ENCODE peak calls at places on chromosomes 4 and X, in four cellular contexts. One of them, this sample, is unnamed.

GRCh38 chrX:140799216-140799615 is 89.7 kb downstream of the LINC00632 start:
- DNase-seq in lower leg skin: no peak
- DNase-seq in esophagus squamous epithelium: no peak
- DNase-seq in transverse colon: no peak
- DNase-seq in this sample: no peak

GRCh38 chr4:61638600-61638999 is 438.5 kb downstream of the ADGRL3 start:
- DNase-seq in transverse colon: no peak
- DNase-seq in esophagus squamous epithelium: no peak
- DNase-seq in lower leg skin: no peak
- DNase-seq in this sample: no peak

GRCh38 chrX:40058719-40059118 is 39.0 kb downstream of the BCOR start:
- DNase-seq in lower leg skin: peak
- DNase-seq in esophagus squamous epithelium: no peak
- DNase-seq in transverse colon: peak
- DNase-seq in this sample: no peak

GRCh38 chr4:141210168-141210567 is 10.5 kb upstream of the ZNF330 start:
- DNase-seq in esophagus squamous epithelium: no peak
- DNase-seq in lower leg skin: no peak
- DNase-seq in transverse colon: no peak
- DNase-seq in this sample: no peak

GRCh38 chr4:6367313-6367945 is 97.8 kb downstream of the WFS1 start:
- DNase-seq in esophagus squamous epithelium: no peak
- DNase-seq in lower leg skin: no peak
- DNase-seq in transverse colon: no peak
- DNase-seq in this sample: no peak

GRCh38 chrX:123797543-123798447 is 62.1 kb upstream of the XIAP start:
- DNase-seq in esophagus squamous epithelium: no peak
- DNase-seq in transverse colon: no peak
- DNase-seq in lower leg skin: peak
- DNase-seq in this sample: no peak

GRCh38 chr4:142449771-142450373 is 396.2 kb downstream of the INPP4B start:
- DNase-seq in lower leg skin: no peak
- DNase-seq in transverse colon: no peak
- DNase-seq in esophagus squamous epithelium: no peak
- DNase-seq in this sample: no peak

GRCh38 chr4:152937535-152938236 is 1.6 kb downstream of the FHDC1 start:
- DNase-seq in esophagus squamous epithelium: no peak
- DNase-seq in transverse colon: peak
- DNase-seq in lower leg skin: peak
- DNase-seq in this sample: peak

GRCh38 chr4:15042529-15043167 is 40.4 kb downstream of the CPEB2 start:
- DNase-seq in esophagus squamous epithelium: no peak
- DNase-seq in transverse colon: no peak
- DNase-seq in lower leg skin: no peak
- DNase-seq in this sample: no peak

GRCh38 chr4:16597829-16598228 is 300.6 kb downstream of the LDB2 start:
- DNase-seq in transverse colon: no peak
- DNase-seq in esophagus squamous epithelium: no peak
- DNase-seq in lower leg skin: no peak
- DNase-seq in this sample: no peak

GRCh38 chrX:136823175-136823574 is 42.4 kb upstream of the ARHGEF6 start:
- DNase-seq in lower leg skin: no peak
- DNase-seq in transverse colon: no peak
- DNase-seq in esophagus squamous epithelium: no peak
- DNase-seq in this sample: no peak

GRCh38 chr4:129908117-129908516 is 812.2 kb downstream of the C4orf33 start:
- DNase-seq in esophagus squamous epithelium: no peak
- DNase-seq in lower leg skin: no peak
- DNase-seq in transverse colon: no peak
- DNase-seq in this sample: no peak

GRCh38 chr4:182309877-182310276 is 66.7 kb downstream of the TENM3 start:
- DNase-seq in transverse colon: no peak
- DNase-seq in lower leg skin: no peak
- DNase-seq in esophagus squamous epithelium: no peak
- DNase-seq in this sample: no peak

GRCh38 chr4:20248155-20248558 is 3.5 kb upstream of the SLIT2 start:
- DNase-seq in esophagus squamous epithelium: no peak
- DNase-seq in lower leg skin: no peak
- DNase-seq in transverse colon: no peak
- DNase-seq in this sample: peak

GRCh38 chrX:13598877-13599276 is 29.5 kb downstream of the EGFL6 start:
- DNase-seq in esophagus squamous epithelium: no peak
- DNase-seq in transverse colon: no peak
- DNase-seq in lower leg skin: no peak
- DNase-seq in this sample: peak

GRCh38 chrX:82648062-82648461 is 860.0 kb upstream of the POU3F4 start:
- DNase-seq in transverse colon: no peak
- DNase-seq in lower leg skin: no peak
- DNase-seq in esophagus squamous epithelium: no peak
- DNase-seq in this sample: no peak

GRCh38 chr4:14404730-14405129 is 597.6 kb upstream of the CPEB2 start:
- DNase-seq in lower leg skin: no peak
- DNase-seq in esophagus squamous epithelium: no peak
- DNase-seq in transverse colon: no peak
- DNase-seq in this sample: no peak

GRCh38 chrX:10190367-10190766 is 33.6 kb downstream of the CLCN4 start:
- DNase-seq in transverse colon: peak
- DNase-seq in esophagus squamous epithelium: no peak
- DNase-seq in lower leg skin: no peak
- DNase-seq in this sample: peak

GRCh38 chr4:186726150-186726439 is 2.4 kb upstream of the FAT1 start:
- DNase-seq in esophagus squamous epithelium: no peak
- DNase-seq in lower leg skin: no peak
- DNase-seq in transverse colon: no peak
- DNase-seq in this sample: no peak

GRCh38 chrX:154469880-154470279 is 9.2 kb downstream of the LAGE3 start:
- DNase-seq in esophagus squamous epithelium: no peak
- DNase-seq in transverse colon: no peak
- DNase-seq in lower leg skin: no peak
- DNase-seq in this sample: no peak
- TF ChIP-seq POLR2A in esophagus squamous epithelium: no peak
- TF ChIP-seq POLR2A in transverse colon: no peak
- TF ChIP-seq POLR2A in lower leg skin: no peak
- TF ChIP-seq POLR2A in this sample: no peak

GRCh38 chrX:153927686-153927935 is 1.5 kb upstream of the ARHGAP4 start:
- DNase-seq in esophagus squamous epithelium: no peak
- DNase-seq in transverse colon: no peak
- DNase-seq in lower leg skin: no peak
- DNase-seq in this sample: peak

GRCh38 chrX:153928846-153929245 is 2.8 kb upstream of the ARHGAP4 start:
- DNase-seq in esophagus squamous epithelium: no peak
- DNase-seq in lower leg skin: no peak
- DNase-seq in transverse colon: no peak
- DNase-seq in this sample: no peak

GRCh38 chrX:153929576-153929975 is 3.5 kb upstream of the ARHGAP4 start:
- DNase-seq in esophagus squamous epithelium: no peak
- DNase-seq in transverse colon: no peak
- DNase-seq in lower leg skin: no peak
- DNase-seq in this sample: no peak

GRCh38 chrX:153926594-153926862 is 464 bp upstream of the ARHGAP4 start:
- DNase-seq in esophagus squamous epithelium: no peak
- DNase-seq in lower leg skin: no peak
- DNase-seq in transverse colon: no peak
- DNase-seq in this sample: no peak

GRCh38 chrX:153927936-153928760 is 2.1 kb upstream of the ARHGAP4 start:
- DNase-seq in lower leg skin: peak
- DNase-seq in esophagus squamous epithelium: peak
- DNase-seq in transverse colon: peak
- DNase-seq in this sample: peak
- TF ChIP-seq POLR2A in lower leg skin: no peak
- TF ChIP-seq POLR2A in esophagus squamous epithelium: peak
- TF ChIP-seq POLR2A in transverse colon: peak
- TF ChIP-seq POLR2A in this sample: peak

GRCh38 chr4:54660145-54660535 is 2.4 kb downstream of the KIT start:
- DNase-seq in lower leg skin: no peak
- DNase-seq in transverse colon: no peak
- DNase-seq in esophagus squamous epithelium: no peak
- DNase-seq in this sample: no peak

GRCh38 chr4:54659213-54660144 is 1.7 kb downstream of the KIT start:
- DNase-seq in transverse colon: no peak
- DNase-seq in lower leg skin: no peak
- DNase-seq in esophagus squamous epithelium: no peak
- DNase-seq in this sample: peak

GRCh38 chr4:54657194-54657555 is 582 bp upstream of the KIT start:
- DNase-seq in transverse colon: no peak
- DNase-seq in esophagus squamous epithelium: no peak
- DNase-seq in lower leg skin: no peak
- DNase-seq in this sample: no peak

GRCh38 chr4:54658321-54659093 is 750 bp downstream of the KIT start:
- DNase-seq in transverse colon: peak
- DNase-seq in esophagus squamous epithelium: no peak
- DNase-seq in lower leg skin: peak
- DNase-seq in this sample: peak

DNA sequence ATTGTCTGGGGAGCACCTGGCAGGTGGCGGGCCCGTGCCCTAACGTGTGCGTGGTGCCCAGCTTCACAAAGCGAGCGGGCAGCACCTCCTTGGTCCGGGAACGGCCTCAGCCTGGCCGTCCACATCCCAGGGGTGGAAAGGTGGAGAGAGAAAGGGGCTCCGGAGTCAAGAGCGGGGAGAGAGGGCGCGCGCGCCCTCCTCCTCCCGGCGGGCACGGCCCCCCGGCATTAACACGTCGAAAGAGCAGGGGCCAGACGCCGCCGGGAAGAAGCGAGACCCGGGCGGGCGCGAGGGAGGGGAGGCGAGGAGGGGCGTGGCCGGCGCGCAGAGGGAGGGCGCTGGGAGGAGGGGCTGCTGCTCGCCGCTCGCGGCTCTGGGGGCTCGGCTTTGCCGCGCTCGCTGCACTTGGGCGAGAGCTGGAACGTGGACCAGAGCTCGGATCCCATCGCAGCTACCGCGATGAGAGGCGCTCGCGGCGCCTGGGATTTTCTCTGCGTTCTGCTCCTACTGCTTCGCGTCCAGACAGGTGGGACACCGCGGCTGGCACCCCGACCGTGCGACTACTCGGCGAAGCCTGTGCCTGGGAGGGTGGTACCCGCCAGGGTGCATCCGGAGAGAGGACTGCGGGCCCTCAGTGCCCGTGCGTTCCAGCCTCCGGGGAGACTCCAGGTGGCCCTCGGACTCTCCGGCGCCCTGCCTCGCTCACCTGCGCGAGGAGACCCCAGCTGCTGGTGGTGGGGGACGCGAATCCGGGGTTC is at the start of gene KIT:
- DNase-seq in lower leg skin: peak
- DNase-seq in esophagus squamous epithelium: no peak
- DNase-seq in transverse colon: peak
- DNase-seq in this sample: peak
- TF ChIP-seq POLR2A in lower leg skin: no peak
- TF ChIP-seq POLR2A in esophagus squamous epithelium: no peak
- TF ChIP-seq POLR2A in transverse colon: peak
- TF ChIP-seq POLR2A in this sample: peak

DNA sequence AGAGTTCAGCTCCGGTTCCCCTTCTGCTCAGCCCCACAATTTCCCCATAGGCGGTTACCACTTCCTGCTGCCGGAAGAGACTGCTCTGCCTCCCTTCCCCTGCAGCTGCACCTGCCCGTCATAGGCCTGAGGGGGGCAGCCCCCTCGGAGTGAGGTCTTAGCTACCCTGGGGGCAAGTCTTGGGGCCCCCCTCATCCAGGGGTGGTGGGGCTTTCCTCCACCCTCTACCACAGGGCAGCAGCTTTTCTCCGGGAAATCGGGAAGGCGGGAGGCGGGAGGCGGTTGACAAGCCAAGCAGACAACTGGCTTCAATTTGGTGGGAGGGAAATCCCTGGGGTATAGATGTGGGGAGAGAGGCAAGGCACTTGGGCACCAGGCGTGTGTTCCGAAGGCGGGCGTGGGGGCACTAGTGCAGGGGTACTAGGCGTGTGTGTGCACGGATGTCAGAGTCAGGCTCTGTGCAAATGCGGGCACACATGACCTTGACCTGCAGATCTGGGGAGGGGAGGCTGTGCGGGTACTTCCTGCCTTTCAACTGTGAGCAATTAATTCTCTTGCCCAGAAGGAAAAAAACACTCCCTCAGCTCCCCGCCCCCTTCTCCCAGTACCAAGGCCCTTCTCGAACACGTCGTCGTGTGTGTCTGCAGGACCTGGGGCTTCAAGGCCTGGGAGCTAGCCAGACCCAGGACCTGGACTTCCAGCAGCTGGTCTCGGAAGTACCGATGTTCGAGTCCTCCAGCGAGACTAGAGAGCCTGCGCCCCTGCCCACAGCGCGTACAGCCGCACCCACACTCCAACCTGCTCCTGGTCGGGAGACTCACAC is 1.0 kb upstream of the ARHGAP4 start:
- DNase-seq in transverse colon: peak
- DNase-seq in lower leg skin: no peak
- DNase-seq in esophagus squamous epithelium: peak
- DNase-seq in this sample: peak
- TF ChIP-seq POLR2A in transverse colon: no peak
- TF ChIP-seq POLR2A in lower leg skin: no peak
- TF ChIP-seq POLR2A in esophagus squamous epithelium: no peak
- TF ChIP-seq POLR2A in this sample: no peak

GRCh38 chr4:98928505-98929340 is at the start of gene EIF4E:
- DNase-seq in lower leg skin: peak
- DNase-seq in esophagus squamous epithelium: peak
- DNase-seq in transverse colon: peak
- DNase-seq in this sample: peak

GRCh38 chr4:98930311-98930865 is 1.5 kb upstream of the EIF4E start:
- DNase-seq in transverse colon: no peak
- DNase-seq in lower leg skin: no peak
- DNase-seq in esophagus squamous epithelium: no peak
- DNase-seq in this sample: no peak

GRCh38 chr4:98929341-98930267 is 671 bp upstream of the EIF4E start:
- DNase-seq in esophagus squamous epithelium: no peak
- DNase-seq in transverse colon: peak
- DNase-seq in lower leg skin: peak
- DNase-seq in this sample: peak

GRCh38 chr4:98932539-98932938 is 3.6 kb upstream of the EIF4E start:
- DNase-seq in esophagus squamous epithelium: no peak
- DNase-seq in lower leg skin: no peak
- DNase-seq in transverse colon: no peak
- DNase-seq in this sample: no peak

GRCh38 chr4:98928131-98928504 is 815 bp downstream of the EIF4E start:
- DNase-seq in transverse colon: peak
- DNase-seq in lower leg skin: peak
- DNase-seq in esophagus squamous epithelium: peak
- DNase-seq in this sample: peak
- TF ChIP-seq POLR2A in transverse colon: no peak
- TF ChIP-seq POLR2A in lower leg skin: no peak
- TF ChIP-seq POLR2A in esophagus squamous epithelium: no peak
- TF ChIP-seq POLR2A in this sample: no peak

GRCh38 chr4:180657881-180658280 is 1585.3 kb upstream of the TENM3 start:
- DNase-seq in lower leg skin: no peak
- DNase-seq in esophagus squamous epithelium: no peak
- DNase-seq in transverse colon: no peak
- DNase-seq in this sample: no peak

GRCh38 chr4:180655886-180656285 is 1587.3 kb upstream of the TENM3 start:
- DNase-seq in transverse colon: no peak
- DNase-seq in lower leg skin: no peak
- DNase-seq in esophagus squamous epithelium: no peak
- DNase-seq in this sample: no peak

GRCh38 chr4:180650273-180650672 is 1592.9 kb upstream of the TENM3 start:
- DNase-seq in transverse colon: no peak
- DNase-seq in esophagus squamous epithelium: no peak
- DNase-seq in lower leg skin: no peak
- DNase-seq in this sample: no peak

GRCh38 chr4:180652533-180652932 is 1590.7 kb upstream of the TENM3 start:
- DNase-seq in transverse colon: no peak
- DNase-seq in esophagus squamous epithelium: no peak
- DNase-seq in lower leg skin: no peak
- DNase-seq in this sample: no peak
- TF ChIP-seq POLR2A in transverse colon: no peak
- TF ChIP-seq POLR2A in esophagus squamous epithelium: no peak
- TF ChIP-seq POLR2A in lower leg skin: no peak
- TF ChIP-seq POLR2A in this sample: no peak

This sample was measured in erythroblast.